ENCODE peak calls at places on chromosomes 4 and X, in four cellular contexts. H is uterus, G is neuronal stem cell, I is left lung. Q is an unnamed sample.

GRCh38 chr4:242121-242848 is 63.0 kb downstream of the ZNF732 start:
- DNase-seq in H (peak; percentile 68), G (no peak), I (peak; percentile 82), Q (peak; percentile 61)

GRCh38 chr4:55793479-55793878 is 26.1 kb upstream of the EXOC1L start:
- DNase-seq in G (no peak), I (peak; percentile 73), H (no peak), Q (no peak)

GRCh38 chrX:53091354-53091753 is 2.6 kb upstream of the KANTR start:
- DNase-seq in G (no peak), H (no peak), I (no peak), Q (no peak)

GRCh38 chr4:137421796-137422195 is 110.5 kb downstream of the PCDH18 start:
- DNase-seq in G (no peak), H (no peak), I (no peak), Q (no peak)

GRCh38 chr4:54281060-54281781 is 52.1 kb downstream of the PDGFRA start:
- DNase-seq in H (peak; percentile 76), G (no peak), I (no peak), Q (peak; percentile 93)

GRCh38 chr4:8344387-8344786 is 74.8 kb downstream of the HTRA3 start:
- DNase-seq in I (no peak), H (no peak), G (no peak), Q (no peak)

GRCh38 chr4:107931775-107932321 is 499 bp downstream of the CYP2U1 start:
- DNase-seq in H (peak; percentile 18), G (no peak), I (peak; percentile 80), Q (peak; percentile 48)

GRCh38 chr4:1508161-1509160 is 102.2 kb upstream of the NKX1-1 start:
- DNase-seq in H (no peak), I (peak; percentile 81), G (no peak), Q (peak; percentile 70)

GRCh38 chrX:1860936-1861670 is 246.2 kb downstream of the ASMT start:
- DNase-seq in H (no peak), G (no peak), I (no peak), Q (no peak)

GRCh38 chrX:129655547-129656248 is 942 bp upstream of the APLN start:
- DNase-seq in I (no peak), G (no peak), H (no peak), Q (no peak)

GRCh38 chr4:17077105-17077504 is 178.7 kb upstream of the LDB2 start:
- DNase-seq in I (no peak), G (no peak), H (no peak), Q (no peak)

GRCh38 chr4:92305878-92306520 is 2.2 kb downstream of the GRID2 start:
- DNase-seq in H (no peak), I (peak; percentile 37), G (no peak), Q (no peak)

GRCh38 chr4:110184124-110184790 is 14.2 kb downstream of the ELOVL6 start:
- DNase-seq in H (no peak), I (no peak), G (no peak), Q (no peak)

GRCh38 chrX:84187501-84188319 is at the start of gene RPS6KA6:
- DNase-seq in G (peak; percentile 49), I (peak; percentile 68), H (peak; percentile 17), Q (peak; percentile 80)

GRCh38 chr4:139736257-139736626 is 70.6 kb downstream of the MGST2 start:
- DNase-seq in H (no peak), G (no peak), I (no peak), Q (no peak)

GRCh38 chr4:16102356-16102755 is 18.5 kb upstream of the PROM1 start:
- DNase-seq in G (no peak), I (no peak), H (no peak), Q (no peak)

GRCh38 chr4:87414806-87415205 is 7.6 kb upstream of the NUDT9 start:
- DNase-seq in G (no peak), I (no peak), H (no peak), Q (no peak)

GRCh38 chr4:122827899-122828601 is 1.4 kb downstream of the FGF2 start:
- DNase-seq in I (no peak), G (peak; percentile 58), H (peak; percentile 72), Q (no peak)

GRCh38 chrX:101449279-101449678 is 36.0 kb upstream of the ARMCX4 start:
- DNase-seq in H (no peak), I (no peak), G (no peak), Q (no peak)

GRCh38 chr4:31674313-31674947 is 954.3 kb downstream of the PCDH7 start:
- DNase-seq in H (no peak), G (no peak), I (no peak), Q (no peak)

GRCh38 chr4:137960371-137961050 is 281.6 kb downstream of the SLC7A11 start:
- DNase-seq in G (no peak), H (no peak), I (no peak), Q (no peak)

GRCh38 chr4:26671111-26671510 is 87.2 kb downstream of the TBC1D19 start:
- DNase-seq in I (no peak), G (peak; percentile 2), H (no peak), Q (no peak)

GRCh38 chrX:39896951-39897740 is 200.6 kb downstream of the BCOR start:
- DNase-seq in G (peak; percentile 31), H (no peak), I (no peak), Q (peak; percentile 68)

GRCh38 chrX:119512145-119512800 is 44.0 kb downstream of the SLC25A5 start:
- DNase-seq in G (peak; percentile 27), I (no peak), H (peak; percentile 24), Q (peak; percentile 61)

GRCh38 chr4:42871685-42872271 is 20.7 kb upstream of the GRXCR1 start:
- DNase-seq in G (no peak), I (no peak), H (no peak), Q (no peak)

GRCh38 chr4:137310156-137310555 is 222.1 kb downstream of the PCDH18 start:
- DNase-seq in G (no peak), H (no peak), I (no peak), Q (no peak)

GRCh38 chrX:133813991-133814390 is 171.4 kb downstream of the GPC3 start:
- DNase-seq in G (no peak), I (no peak), H (no peak), Q (no peak)

GRCh38 chrX:120251471-120252011 is 929 bp downstream of the ZBTB33 start:
- DNase-seq in H (peak; percentile 21), I (no peak), G (no peak), Q (peak; percentile 67)

GRCh38 chr4:140092094-140092820 is 61.7 kb downstream of the MAML3 start:
- DNase-seq in H (no peak), G (peak; percentile 83), I (peak; percentile 73), Q (no peak)

GRCh38 chr4:34193451-34194154 is 2050.7 kb downstream of the ARAP2 start:
- DNase-seq in I (no peak), G (no peak), H (no peak), Q (no peak)

GRCh38 chrX:67104982-67105757 is 438.7 kb upstream of the AR start:
- DNase-seq in I (no peak), G (no peak), H (no peak), Q (no peak)

GRCh38 chrX:20829665-20830481 is 544.3 kb upstream of the CNKSR2 start:
- DNase-seq in H (no peak), I (no peak), G (no peak), Q (no peak)

GRCh38 chr4:107838763-107839162 is 14.0 kb downstream of the SGMS2 start:
- DNase-seq in H (no peak), G (no peak), I (no peak), Q (no peak)

GRCh38 chr4:79869597-79870336 is 203.3 kb downstream of the ANTXR2 start:
- DNase-seq in I (no peak), G (no peak), H (no peak), Q (no peak)

GRCh38 chr4:2095236-2096072 is 36.3 kb downstream of the NAT8L start:
- DNase-seq in I (no peak), H (no peak), G (no peak), Q (no peak)

GRCh38 chr4:113148925-113149324 is 99.5 kb downstream of the ANK2 start:
- DNase-seq in G (no peak), I (no peak), H (no peak), Q (no peak)

GRCh38 chr4:100913685-100914084 is 395.9 kb upstream of the EMCN start:
- DNase-seq in G (no peak), I (no peak), H (no peak), Q (no peak)

GRCh38 chr4:77711469-77711868 is 105.8 kb downstream of the CXCL13 start:
- DNase-seq in G (no peak), I (no peak), H (no peak), Q (no peak)

GRCh38 chrX:107729558-107730297 is 45.9 kb downstream of the TSC22D3 start:
- DNase-seq in I (no peak), H (peak; percentile 87), G (no peak), Q (no peak)

GRCh38 chr4:83208776-83209365 is 75.7 kb downstream of the COQ2 start:
- DNase-seq in I (no peak), H (no peak), G (no peak), Q (no peak)

DNA sequence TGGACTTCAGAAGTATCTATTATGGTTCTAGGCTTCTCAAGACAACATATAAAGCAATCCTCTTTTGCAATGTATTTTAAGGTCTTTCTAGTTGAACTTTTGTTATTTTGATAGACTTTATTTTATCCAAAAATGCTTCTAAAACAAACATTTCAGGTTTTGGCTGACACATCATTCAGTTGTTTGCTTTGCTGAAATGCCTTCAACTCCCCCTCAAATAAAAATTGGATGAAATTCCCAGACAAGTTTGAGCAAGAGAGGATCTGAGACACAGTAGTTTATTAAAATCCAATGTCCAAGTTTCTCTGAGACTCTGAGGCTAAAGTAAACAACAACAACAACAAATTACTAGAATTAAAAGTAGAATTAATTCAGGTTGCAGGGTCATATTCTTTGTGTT is 65.1 kb downstream of the PRSS12 start:
- DNase-seq in I (no peak), H (no peak), G (no peak), Q (no peak)
- H3K4me1 ChIP-seq in I (peaks cover 15% of the 10 kb centered on the region), H (no peaks in the 10 kb centered on the region), G (no peaks in the 10 kb centered on the region), Q (no peaks in the 10 kb centered on the region)

GRCh38 chrX:11103751-11104150 is 7.4 kb upstream of the HCCS start:
- DNase-seq in I (no peak), G (no peak), H (no peak), Q (no peak)
- H3K27me3 ChIP-seq in I (no peaks in the 10 kb centered on the region), G (no peaks in the 10 kb centered on the region), H (no peaks in the 10 kb centered on the region), Q (no peaks in the 10 kb centered on the region)

DNA sequence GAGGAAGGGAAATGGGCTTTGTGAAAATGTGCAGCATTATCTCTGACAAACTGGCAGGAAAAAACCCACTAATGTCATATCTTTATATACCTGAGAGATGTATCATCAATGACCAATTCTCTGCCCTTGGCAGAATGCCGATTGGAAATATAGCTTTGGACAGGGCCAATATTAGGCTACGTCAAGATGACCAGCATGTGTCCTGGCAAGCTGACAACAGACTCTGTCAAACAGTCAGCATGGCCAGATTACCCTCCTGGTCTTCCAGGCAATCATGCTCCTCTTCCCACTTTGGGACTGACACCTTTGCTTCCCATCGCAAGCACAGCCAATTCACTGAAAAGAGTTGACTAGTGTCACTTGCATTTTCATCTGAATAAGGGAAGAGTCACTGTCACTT is 57.0 kb downstream of the SORBS2 start:
- DNase-seq in I (no peak), H (no peak), G (no peak), Q (no peak)
- H3K27ac ChIP-seq in I (no peak overlapping the region), H (no peak overlapping the region), G (no peak overlapping the region), Q (no peak overlapping the region)

GRCh38 chr4:23333556-23333945 is 556.3 kb downstream of the PPARGC1A start:
- DNase-seq in H (no peak), I (no peak), G (no peak), Q (no peak)
- H3K4me1 ChIP-seq in H (no peaks in the 10 kb centered on the region), I (peaks cover 16% of the 10 kb centered on the region), G (no peaks in the 10 kb centered on the region), Q (no peaks in the 10 kb centered on the region)

GRCh38 chr4:3492741-3493719 is 29.9 kb downstream of the DOK7 start:
- DNase-seq in H (no peak), G (no peak), I (no peak), Q (no peak)
- H3K27me3 ChIP-seq in H (peaks cover 6% of the 10 kb centered on the region), G (no peaks in the 10 kb centered on the region), I (peaks cover 80% of the 10 kb centered on the region), Q (no peaks in the 10 kb centered on the region)

Q was measured in aorta.